ENCODE peak calls at places on chromosomes 7 and 10, in five cellular contexts. N is NCI-H1092; S is progenitor cell of endocrine pancreas; O is A172; R is stimulated activated naive B cell treated with anti-CD40 and anti-IgM and Interleukin-4, amounts not matched to agents 10 μg/mL and 1 μg/mL and 100 μg/mL, for 72 hours. M is an unnamed sample.

GRCh38 chr7:42858570-42858969 is 53.3 kb downstream of the C7orf25 start:
- DNase-seq in N (no peak), S (no peak), O (peak), R (no peak), M (no peak)

GRCh38 chr10:71767420-71768035 is 5.8 kb downstream of the VSIR start:
- DNase-seq in N (no peak), R (no peak), S (no peak), O (peak), M (no peak)

GRCh38 chr10:47370015-47370767 is 13.9 kb downstream of the ZNF488 start:
- DNase-seq in R (no peak), O (no peak), S (no peak), N (no peak), M (no peak)

GRCh38 chr10:5040781-5041470 is 37.3 kb upstream of the AKR1C2 start:
- DNase-seq in O (peak), R (no peak), N (no peak), S (no peak), M (no peak)

GRCh38 chr10:107914450-107915276 is 750.2 kb upstream of the SORCS1 start:
- DNase-seq in S (peak), O (no peak), R (no peak), N (no peak), M (no peak)

GRCh38 chr10:74072503-74072902 is 74.6 kb downstream of the VCL start:
- DNase-seq in S (no peak), O (peak), R (no peak), N (no peak), M (no peak)

GRCh38 chr7:71465741-71466189 is 333.8 kb downstream of the GALNT17 start:
- DNase-seq in R (no peak), N (no peak), S (no peak), O (no peak), M (no peak)

GRCh38 chr10:52443419-52444388 is 129.6 kb downstream of the DKK1 start:
- DNase-seq in O (peak), R (no peak), N (no peak), S (no peak), M (no peak)

GRCh38 chr7:21568762-21569161 is 25.9 kb downstream of the DNAH11 start:
- DNase-seq in S (no peak), R (no peak), O (peak), N (peak), M (no peak)

GRCh38 chr10:84243759-84244158 is 1.1 kb upstream of the RGR start:
- DNase-seq in O (no peak), S (no peak), N (no peak), R (no peak), M (no peak)

GRCh38 chr10:132654708-132655661 is 117.4 kb downstream of the INPP5A start:
- DNase-seq in R (peak), O (no peak), N (peak), S (peak), M (no peak)

GRCh38 chr10:13555884-13556529 is 27.2 kb upstream of the BEND7 start:
- DNase-seq in S (no peak), O (no peak), R (no peak), N (peak), M (no peak)

M was measured in NCI-H2081 treated with DMSO at 0.1 percent for 48 hours.